ENCODE peak calls at places on chromosomes 1 and 21, in six cellular contexts. R, F, X, Q, B and Y are unnamed samples.
A peak's percentile ranks its signal among the peaks of the same experiment; 100 is the strongest.

GRCh38 chr1:161763522-161764098 is 2.5 kb upstream of the ATF6 start:
- DNase-seq in F (peak; percentile 71), X (no peak), R (no peak), B (peak; percentile 46), Q (no peak), Y (no peak)

GRCh38 chr1:35437200-35437599 is 120.0 kb downstream of the KIAA0319L start:
- DNase-seq in X (no peak), F (no peak), Q (no peak), R (no peak), B (no peak), Y (no peak)

GRCh38 chr1:178361847-178362246 is 134.9 kb downstream of the CLEC20A start:
- DNase-seq in X (no peak), F (peak; percentile 46), Q (no peak), B (peak; percentile 4), R (no peak), Y (no peak)

GRCh38 chr1:169928438-169929209 is 34.9 kb upstream of the SCYL3 start:
- DNase-seq in R (no peak), Q (no peak), F (peak; percentile 60), X (no peak), B (peak; percentile 33), Y (no peak)

GRCh38 chr1:39346876-39347275 is 142.4 kb downstream of the MACF1 start:
- DNase-seq in F (no peak), Q (no peak), B (no peak), R (no peak), X (no peak), Y (no peak)

GRCh38 chr1:22450421-22451021 is 1.1 kb upstream of the ZBTB40 start:
- DNase-seq in Q (no peak), B (peak; percentile 87), X (no peak), F (no peak), R (no peak), Y (no peak)

GRCh38 chr1:161721738-161722343 is 497 bp downstream of the FCRLB start:
- DNase-seq in Q (no peak), F (peak; percentile 88), R (no peak), B (no peak), X (no peak), Y (no peak)

GRCh38 chr1:9349331-9349851 is 56.7 kb downstream of the SPSB1 start:
- DNase-seq in R (no peak), B (no peak), Q (no peak), F (no peak), X (no peak), Y (no peak)

GRCh38 chr1:47262787-47263413 is 30.9 kb upstream of the TAL1 start:
- DNase-seq in X (no peak), F (peak; percentile 82), R (peak; percentile 73), B (peak; percentile 59), Q (no peak), Y (peak; percentile 19)

GRCh38 chr1:182056596-182057366 is 4.7 kb downstream of the ZNF648 start:
- DNase-seq in R (no peak), F (no peak), Q (no peak), B (no peak), X (no peak), Y (no peak)

GRCh38 chr1:29033829-29034466 is 89.8 kb downstream of the TMEM200B start:
- DNase-seq in R (no peak), B (peak; percentile 50), Q (peak; percentile 19), X (peak; percentile 11), F (peak; percentile 63), Y (peak; percentile 11)

GRCh38 chr1:167452483-167452882 is 65.8 kb downstream of the CD247 start:
- DNase-seq in Q (no peak), B (no peak), R (no peak), F (no peak), X (no peak), Y (no peak)

GRCh38 chr1:187342495-187342894 is 513.7 kb downstream of the PLA2G4A start:
- DNase-seq in R (no peak), F (no peak), X (no peak), Q (no peak), B (no peak), Y (no peak)

GRCh38 chr1:211259596-211260126 is 495 bp downstream of the RCOR3 start:
- DNase-seq in B (peak; percentile 24), X (no peak), F (peak; percentile 86), Q (peak; percentile 42), R (no peak), Y (peak; percentile 33)

GRCh38 chr1:89566761-89567174 is 42.1 kb downstream of the LRRC8B start:
- DNase-seq in Q (no peak), R (no peak), B (no peak), F (peak; percentile 44), X (no peak), Y (no peak)

GRCh38 chr1:1022322-1023090 is 2.6 kb downstream of the AGRN start:
- DNase-seq in Q (no peak), F (no peak), B (no peak), X (no peak), R (no peak), Y (no peak)

GRCh38 chr1:186842547-186842946 is 13.8 kb downstream of the PLA2G4A start:
- DNase-seq in R (no peak), Q (no peak), F (no peak), B (no peak), X (no peak), Y (no peak)

GRCh38 chr1:211723273-211723672 is 47.9 kb upstream of the NEK2 start:
- DNase-seq in R (no peak), Q (no peak), F (no peak), X (no peak), B (peak; percentile 54), Y (no peak)

GRCh38 chr1:157137051-157137772 is 983 bp downstream of the ETV3 start:
- DNase-seq in B (no peak), Q (no peak), F (peak; percentile 43), R (no peak), X (no peak), Y (no peak)

GRCh38 chr1:40736085-40736531 is 44.6 kb downstream of the NFYC start:
- DNase-seq in Q (no peak), B (no peak), X (no peak), R (no peak), F (no peak), Y (no peak)

GRCh38 chr1:222974496-222974895 is 159.7 kb downstream of the DISP1 start:
- DNase-seq in X (no peak), F (no peak), Q (no peak), R (no peak), B (no peak), Y (no peak)

GRCh38 chr1:40662151-40662550 is 3.3 kb downstream of the RIMS3 start:
- DNase-seq in Q (no peak), F (no peak), X (no peak), B (no peak), R (no peak), Y (no peak)

GRCh38 chr1:180288894-180289293 is 58.8 kb downstream of the LHX4 start:
- DNase-seq in R (no peak), B (no peak), F (peak; percentile 40), X (no peak), Q (no peak), Y (no peak)

GRCh38 chr1:14850563-14850962 is 252.1 kb downstream of the KAZN start:
- DNase-seq in F (peak; percentile 39), Q (no peak), R (no peak), X (no peak), B (no peak), Y (no peak)

GRCh38 chr1:31765041-31765467 is 914 bp upstream of the ADGRB2 start:
- DNase-seq in R (no peak), Q (no peak), B (no peak), X (no peak), F (peak; percentile 72), Y (no peak)

GRCh38 chr1:179230251-179230650 is 774 bp upstream of the ABL2 start:
- DNase-seq in X (no peak), Q (no peak), B (no peak), F (peak; percentile 21), R (no peak), Y (no peak)

GRCh38 chr1:248873409-248873992 is 14.6 kb upstream of the ZNF692 start:
- DNase-seq in R (peak; percentile 100), F (peak; percentile 97), Q (peak; percentile 60), X (peak; percentile 98), B (peak; percentile 92), Y (peak; percentile 61)

GRCh38 chr1:221099747-221100146 is 220.5 kb downstream of the HLX start:
- DNase-seq in F (no peak), Q (no peak), X (no peak), R (no peak), B (no peak), Y (no peak)

GRCh38 chr1:21020151-21020550 is 156.5 kb downstream of the EIF4G3 start:
- DNase-seq in B (no peak), Q (no peak), X (no peak), R (no peak), F (no peak), Y (no peak)
- TF ChIP-seq TAF1 in B (no peak), Q (no peak), X (no peak), R (no peak), F (no peak), Y (no peak)

DNA sequence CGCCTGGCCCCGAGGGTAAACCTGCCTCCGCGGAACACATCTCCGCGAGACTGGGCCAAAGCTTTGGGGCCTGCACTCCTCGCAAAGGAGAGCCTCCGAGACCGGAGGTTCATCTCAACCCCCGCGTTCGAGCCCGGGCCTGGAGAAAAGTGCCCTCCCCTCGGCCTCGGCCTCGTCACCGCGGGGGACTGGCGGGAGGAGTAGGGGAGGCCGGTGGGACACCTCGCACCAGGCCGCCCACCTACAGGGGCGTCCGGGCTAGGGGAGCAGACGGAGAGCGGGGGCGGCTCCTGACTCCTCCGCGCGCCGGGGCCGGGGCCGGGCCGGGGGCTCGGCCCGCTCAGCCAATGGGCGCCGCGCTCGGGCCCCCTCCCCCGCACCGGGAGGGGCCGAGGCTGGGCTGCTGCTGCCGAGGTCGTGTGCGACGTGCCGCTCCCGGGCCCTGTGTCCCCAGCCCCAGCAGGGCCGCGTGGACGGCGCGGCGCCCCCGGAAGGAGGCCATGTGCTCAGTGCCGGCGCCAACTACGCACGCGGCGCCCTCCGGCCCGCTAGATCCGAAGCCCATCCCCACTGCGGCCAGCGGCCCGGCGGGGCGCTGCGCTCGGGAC is 684 bp downstream of the SLC2A1 start:
- DNase-seq in F (peak; percentile 88), X (no peak), R (peak; percentile 70), Q (peak; percentile 64), B (no peak), Y (peak; percentile 79)
- TF ChIP-seq POLR2A in F (no peak), X (no peak), R (no peak), Q (no peak), B (peak; percentile 1), Y (no peak)

GRCh38 chr21:17612023-17612564 is 607 bp downstream of the BTG3 start:
- DNase-seq in X (no peak), R (peak; percentile 64), B (no peak), F (no peak), Q (no peak), Y (no peak)
- TF ChIP-seq TAF1 in X (no peak), R (no peak), B (no peak), F (no peak), Q (no peak), Y (no peak)

DNA sequence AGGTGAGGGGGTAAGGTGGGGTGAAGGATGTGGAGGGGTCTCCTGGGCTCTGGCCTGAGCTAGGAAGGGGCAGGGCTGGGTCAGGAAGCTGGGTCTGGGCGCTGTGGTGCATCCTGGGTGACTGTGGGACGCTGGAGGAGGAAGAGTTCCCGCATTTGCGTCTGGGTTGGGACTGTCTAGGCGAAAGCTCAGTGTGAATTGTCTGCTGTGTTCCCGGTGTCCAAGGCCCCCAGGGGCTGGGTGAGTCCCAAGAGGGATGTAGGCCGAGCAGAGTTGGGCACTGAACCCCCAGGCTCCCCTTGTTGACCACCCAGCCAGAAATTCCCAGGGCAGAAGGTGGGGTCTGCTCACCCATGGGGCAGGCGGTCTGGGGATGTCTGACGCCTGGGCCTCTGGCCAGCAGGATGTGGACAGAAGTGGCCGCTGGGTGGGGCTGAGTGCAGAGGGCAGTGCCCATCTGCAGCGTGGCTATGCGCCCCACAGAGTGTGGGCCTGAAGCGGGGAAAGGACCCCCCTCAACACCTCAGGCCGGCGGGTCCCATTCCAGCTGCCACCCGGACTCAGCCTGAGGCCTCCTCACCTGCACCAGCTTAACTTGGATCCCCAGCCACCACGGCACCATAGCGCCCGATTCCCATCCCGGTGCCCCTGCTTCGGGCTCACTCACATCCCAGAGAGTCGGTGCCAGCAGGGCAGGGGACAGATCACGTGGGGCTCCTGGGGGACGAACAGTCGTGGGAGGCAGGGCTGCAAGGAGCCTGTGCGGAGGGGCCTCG is 36.9 kb upstream of the POFUT2 start:
- DNase-seq in F (no peak), X (no peak), B (no peak), R (no peak), Q (no peak), Y (no peak)
- TF ChIP-seq POLR2A in F (no peak), X (no peak), B (no peak), R (no peak), Q (no peak), Y (no peak)